ENCODE peak calls at places on chromosomes 1 and 21, in seven cellular contexts. One of them, this sample, is unnamed.

GRCh38 chr1:159008744-159009188 is 941 bp upstream of the IFI16 start:
- DNase-seq in pancreas: no peak
- DNase-seq in Peyer's patch: peak; percentile 90
- DNase-seq in B cell: peak; percentile 75
- DNase-seq in cardiac fibroblast: peak; percentile 28
- DNase-seq in endothelial cell: no peak
- DNase-seq in epithelial cell of esophagus: no peak
- DNase-seq in this sample: no peak

GRCh38 chr1:207858806-207859205 is 52.1 kb downstream of the CD34 start:
- DNase-seq in epithelial cell of esophagus: no peak
- DNase-seq in endothelial cell: no peak
- DNase-seq in B cell: no peak
- DNase-seq in cardiac fibroblast: peak; percentile 45
- DNase-seq in Peyer's patch: no peak
- DNase-seq in pancreas: no peak
- DNase-seq in this sample: no peak

GRCh38 chr21:42579456-42580075 is 65.9 kb downstream of the SLC37A1 start:
- DNase-seq in epithelial cell of esophagus: no peak
- DNase-seq in B cell: no peak
- DNase-seq in pancreas: no peak
- DNase-seq in Peyer's patch: peak; percentile 42
- DNase-seq in endothelial cell: no peak
- DNase-seq in cardiac fibroblast: no peak
- DNase-seq in this sample: peak; percentile 33

GRCh38 chr1:59505596-59506028 is 208.7 kb downstream of the FGGY start:
- DNase-seq in B cell: no peak
- DNase-seq in pancreas: no peak
- DNase-seq in epithelial cell of esophagus: peak; percentile 49
- DNase-seq in endothelial cell: no peak
- DNase-seq in Peyer's patch: no peak
- DNase-seq in cardiac fibroblast: no peak
- DNase-seq in this sample: no peak

GRCh38 chr1:1250828-1251284 is 4.3 kb upstream of the C1QTNF12 start:
- DNase-seq in endothelial cell: no peak
- DNase-seq in B cell: peak; percentile 61
- DNase-seq in cardiac fibroblast: no peak
- DNase-seq in pancreas: no peak
- DNase-seq in epithelial cell of esophagus: peak; percentile 93
- DNase-seq in Peyer's patch: peak; percentile 75
- DNase-seq in this sample: no peak

GRCh38 chr21:42373181-42373907 is 7.0 kb upstream of the TFF1 start:
- DNase-seq in Peyer's patch: no peak
- DNase-seq in cardiac fibroblast: no peak
- DNase-seq in epithelial cell of esophagus: no peak
- DNase-seq in pancreas: no peak
- DNase-seq in endothelial cell: no peak
- DNase-seq in B cell: no peak
- DNase-seq in this sample: no peak

GRCh38 chr1:19921310-19921709 is 2.1 kb downstream of the PLA2G2E start:
- DNase-seq in Peyer's patch: peak; percentile 73
- DNase-seq in B cell: no peak
- DNase-seq in epithelial cell of esophagus: no peak
- DNase-seq in cardiac fibroblast: no peak
- DNase-seq in pancreas: no peak
- DNase-seq in endothelial cell: no peak
- DNase-seq in this sample: no peak

GRCh38 chr1:25033828-25034451 is 103.9 kb upstream of the RUNX3 start:
- DNase-seq in cardiac fibroblast: no peak
- DNase-seq in epithelial cell of esophagus: no peak
- DNase-seq in Peyer's patch: peak; percentile 83
- DNase-seq in endothelial cell: no peak
- DNase-seq in B cell: peak; percentile 48
- DNase-seq in pancreas: peak; percentile 53
- DNase-seq in this sample: peak; percentile 95

GRCh38 chr1:160522622-160523345 is at the start of gene SLAMF6:
- DNase-seq in Peyer's patch: peak; percentile 68
- DNase-seq in pancreas: no peak
- DNase-seq in B cell: peak; percentile 52
- DNase-seq in epithelial cell of esophagus: no peak
- DNase-seq in endothelial cell: no peak
- DNase-seq in cardiac fibroblast: no peak
- DNase-seq in this sample: no peak

GRCh38 chr1:93651695-93652094 is 29.9 kb downstream of the BCAR3 start:
- DNase-seq in endothelial cell: no peak
- DNase-seq in epithelial cell of esophagus: no peak
- DNase-seq in pancreas: no peak
- DNase-seq in B cell: no peak
- DNase-seq in cardiac fibroblast: no peak
- DNase-seq in Peyer's patch: no peak
- DNase-seq in this sample: no peak

GRCh38 chr1:53733447-53733931 is 5.5 kb downstream of the GLIS1 start:
- DNase-seq in Peyer's patch: no peak
- DNase-seq in pancreas: no peak
- DNase-seq in cardiac fibroblast: no peak
- DNase-seq in endothelial cell: no peak
- DNase-seq in B cell: no peak
- DNase-seq in epithelial cell of esophagus: no peak
- DNase-seq in this sample: no peak

GRCh38 chr1:51517361-51518032 is 1.6 kb downstream of the EPS15 start:
- DNase-seq in Peyer's patch: no peak
- DNase-seq in cardiac fibroblast: peak; percentile 41
- DNase-seq in epithelial cell of esophagus: peak; percentile 8
- DNase-seq in pancreas: no peak
- DNase-seq in endothelial cell: no peak
- DNase-seq in B cell: peak; percentile 49
- DNase-seq in this sample: no peak

GRCh38 chr1:199463521-199464127 is 563.9 kb upstream of the NR5A2 start:
- DNase-seq in endothelial cell: peak; percentile 63
- DNase-seq in epithelial cell of esophagus: peak; percentile 76
- DNase-seq in B cell: no peak
- DNase-seq in pancreas: peak; percentile 41
- DNase-seq in Peyer's patch: no peak
- DNase-seq in cardiac fibroblast: peak; percentile 84
- DNase-seq in this sample: no peak

GRCh38 chr1:54428838-54429513 is 22.8 kb upstream of the SSBP3 start:
- DNase-seq in pancreas: no peak
- DNase-seq in epithelial cell of esophagus: no peak
- DNase-seq in Peyer's patch: no peak
- DNase-seq in endothelial cell: no peak
- DNase-seq in cardiac fibroblast: no peak
- DNase-seq in B cell: no peak
- DNase-seq in this sample: no peak

GRCh38 chr1:65952692-65953091 is 160.0 kb downstream of the PDE4B start:
- DNase-seq in Peyer's patch: no peak
- DNase-seq in pancreas: no peak
- DNase-seq in epithelial cell of esophagus: no peak
- DNase-seq in endothelial cell: no peak
- DNase-seq in cardiac fibroblast: peak; percentile 24
- DNase-seq in B cell: no peak
- DNase-seq in this sample: no peak

GRCh38 chr1:59718064-59718988 is 96.4 kb upstream of the HOOK1 start:
- DNase-seq in epithelial cell of esophagus: peak; percentile 11
- DNase-seq in endothelial cell: no peak
- DNase-seq in B cell: no peak
- DNase-seq in pancreas: no peak
- DNase-seq in Peyer's patch: no peak
- DNase-seq in cardiac fibroblast: peak; percentile 34
- DNase-seq in this sample: no peak

GRCh38 chr21:28771790-28772501 is 220.7 kb downstream of the LTN1 start:
- DNase-seq in cardiac fibroblast: peak; percentile 87
- DNase-seq in Peyer's patch: no peak
- DNase-seq in B cell: no peak
- DNase-seq in endothelial cell: no peak
- DNase-seq in pancreas: no peak
- DNase-seq in epithelial cell of esophagus: no peak
- DNase-seq in this sample: no peak

GRCh38 chr1:246012271-246012854 is 494.7 kb downstream of the SMYD3 start:
- DNase-seq in cardiac fibroblast: peak; percentile 72
- DNase-seq in B cell: no peak
- DNase-seq in pancreas: no peak
- DNase-seq in endothelial cell: peak; percentile 23
- DNase-seq in epithelial cell of esophagus: peak; percentile 60
- DNase-seq in Peyer's patch: no peak
- DNase-seq in this sample: no peak

GRCh38 chr1:246794261-246795093 is 70.3 kb downstream of the SCCPDH start:
- DNase-seq in epithelial cell of esophagus: peak; percentile 52
- DNase-seq in Peyer's patch: no peak
- DNase-seq in B cell: no peak
- DNase-seq in pancreas: no peak
- DNase-seq in cardiac fibroblast: peak; percentile 28
- DNase-seq in endothelial cell: no peak
- DNase-seq in this sample: no peak

GRCh38 chr1:31655756-31656155 is 11.1 kb upstream of the PEF1 start:
- DNase-seq in Peyer's patch: no peak
- DNase-seq in cardiac fibroblast: no peak
- DNase-seq in endothelial cell: no peak
- DNase-seq in B cell: no peak
- DNase-seq in pancreas: no peak
- DNase-seq in epithelial cell of esophagus: no peak
- DNase-seq in this sample: no peak

GRCh38 chr1:75768021-75768420 is 18.0 kb upstream of the RABGGTB start:
- DNase-seq in cardiac fibroblast: peak; percentile 24
- DNase-seq in B cell: no peak
- DNase-seq in endothelial cell: no peak
- DNase-seq in epithelial cell of esophagus: peak; percentile 40
- DNase-seq in Peyer's patch: no peak
- DNase-seq in pancreas: no peak
- DNase-seq in this sample: no peak

GRCh38 chr1:221182791-221183533 is 303.7 kb downstream of the HLX start:
- DNase-seq in B cell: no peak
- DNase-seq in epithelial cell of esophagus: no peak
- DNase-seq in cardiac fibroblast: no peak
- DNase-seq in Peyer's patch: no peak
- DNase-seq in endothelial cell: no peak
- DNase-seq in pancreas: peak; percentile 30
- DNase-seq in this sample: peak; percentile 70

GRCh38 chr21:36087362-36088138 is 17.7 kb downstream of the CBR1 start:
- DNase-seq in cardiac fibroblast: no peak
- DNase-seq in pancreas: no peak
- DNase-seq in B cell: no peak
- DNase-seq in Peyer's patch: no peak
- DNase-seq in endothelial cell: no peak
- DNase-seq in epithelial cell of esophagus: no peak
- DNase-seq in this sample: no peak
- TF ChIP-seq CTCF in cardiac fibroblast: peak; percentile 10
- TF ChIP-seq CTCF in pancreas: no peak
- TF ChIP-seq CTCF in B cell: no peak
- TF ChIP-seq CTCF in Peyer's patch: no peak
- TF ChIP-seq CTCF in endothelial cell: no peak
- TF ChIP-seq CTCF in epithelial cell of esophagus: no peak
- TF ChIP-seq CTCF in this sample: no peak

DNA sequence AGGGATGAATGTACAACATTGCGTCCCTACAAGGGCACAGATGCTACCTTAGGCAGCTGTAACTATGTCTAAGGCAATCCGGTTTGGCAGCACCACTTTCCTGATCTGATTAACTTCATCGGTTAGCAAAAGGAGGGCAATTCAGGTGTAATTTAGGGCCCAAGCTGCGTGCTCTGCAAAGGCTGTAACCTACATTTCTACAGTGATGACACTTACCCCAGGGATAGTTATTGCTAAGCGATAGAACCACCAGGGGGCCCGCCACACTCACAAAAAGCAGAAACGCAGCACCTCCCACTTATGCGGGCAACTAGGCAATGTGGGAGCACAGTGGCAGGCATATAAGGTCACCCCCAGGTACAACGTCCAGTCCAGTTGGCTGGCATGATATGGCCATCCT is 113.5 kb downstream of the GDAP2 start:
- DNase-seq in cardiac fibroblast: no peak
- DNase-seq in pancreas: no peak
- DNase-seq in Peyer's patch: no peak
- DNase-seq in B cell: no peak
- DNase-seq in endothelial cell: no peak
- DNase-seq in epithelial cell of esophagus: no peak
- DNase-seq in this sample: no peak
- TF ChIP-seq CTCF in cardiac fibroblast: peak; percentile 31
- TF ChIP-seq CTCF in pancreas: no peak
- TF ChIP-seq CTCF in Peyer's patch: no peak
- TF ChIP-seq CTCF in B cell: no peak
- TF ChIP-seq CTCF in endothelial cell: no peak
- TF ChIP-seq CTCF in epithelial cell of esophagus: no peak
- TF ChIP-seq CTCF in this sample: no peak

DNA sequence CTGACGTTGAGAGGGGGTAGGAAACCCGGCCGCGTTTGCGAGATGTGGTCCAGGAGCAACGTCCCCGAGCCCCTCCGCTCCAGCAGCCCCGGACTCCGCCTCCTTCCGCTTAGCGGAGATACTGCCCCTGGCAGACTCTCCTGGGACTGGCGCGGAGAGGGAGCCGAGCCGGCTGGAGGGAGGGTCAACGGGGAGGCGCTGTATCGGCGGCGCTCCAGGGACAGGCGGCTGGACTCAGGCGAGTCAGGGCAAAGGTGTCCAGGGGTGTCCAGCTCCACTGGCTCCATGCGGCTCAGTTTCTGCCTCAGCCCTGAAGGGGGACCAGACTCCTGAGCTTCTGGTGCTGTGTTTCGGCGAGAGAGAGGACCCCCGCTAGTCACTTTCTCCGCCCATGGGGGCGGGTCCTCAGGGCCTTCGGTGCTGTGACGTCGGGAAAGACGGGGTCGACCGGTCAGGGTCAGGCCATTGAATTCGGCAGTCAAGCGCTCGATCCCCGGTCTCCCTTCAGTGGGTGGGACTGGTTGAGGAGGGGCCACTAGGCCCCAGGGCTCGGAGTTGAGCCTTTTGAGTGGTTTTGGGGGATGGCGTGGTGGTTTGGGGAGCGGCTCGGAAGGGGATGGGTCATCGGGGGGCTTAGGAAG is 2.8 kb upstream of the LIX1L start:
- DNase-seq in cardiac fibroblast: peak; percentile 58
- DNase-seq in B cell: peak; percentile 57
- DNase-seq in epithelial cell of esophagus: peak; percentile 46
- DNase-seq in pancreas: peak; percentile 77
- DNase-seq in Peyer's patch: peak; percentile 86
- DNase-seq in endothelial cell: peak; percentile 75
- DNase-seq in this sample: peak; percentile 58
- TF ChIP-seq CTCF in cardiac fibroblast: peak; percentile 12
- TF ChIP-seq CTCF in B cell: peak; percentile 12
- TF ChIP-seq CTCF in epithelial cell of esophagus: no peak
- TF ChIP-seq CTCF in pancreas: no peak
- TF ChIP-seq CTCF in Peyer's patch: no peak
- TF ChIP-seq CTCF in endothelial cell: no peak
- TF ChIP-seq CTCF in this sample: peak; percentile 20

DNA sequence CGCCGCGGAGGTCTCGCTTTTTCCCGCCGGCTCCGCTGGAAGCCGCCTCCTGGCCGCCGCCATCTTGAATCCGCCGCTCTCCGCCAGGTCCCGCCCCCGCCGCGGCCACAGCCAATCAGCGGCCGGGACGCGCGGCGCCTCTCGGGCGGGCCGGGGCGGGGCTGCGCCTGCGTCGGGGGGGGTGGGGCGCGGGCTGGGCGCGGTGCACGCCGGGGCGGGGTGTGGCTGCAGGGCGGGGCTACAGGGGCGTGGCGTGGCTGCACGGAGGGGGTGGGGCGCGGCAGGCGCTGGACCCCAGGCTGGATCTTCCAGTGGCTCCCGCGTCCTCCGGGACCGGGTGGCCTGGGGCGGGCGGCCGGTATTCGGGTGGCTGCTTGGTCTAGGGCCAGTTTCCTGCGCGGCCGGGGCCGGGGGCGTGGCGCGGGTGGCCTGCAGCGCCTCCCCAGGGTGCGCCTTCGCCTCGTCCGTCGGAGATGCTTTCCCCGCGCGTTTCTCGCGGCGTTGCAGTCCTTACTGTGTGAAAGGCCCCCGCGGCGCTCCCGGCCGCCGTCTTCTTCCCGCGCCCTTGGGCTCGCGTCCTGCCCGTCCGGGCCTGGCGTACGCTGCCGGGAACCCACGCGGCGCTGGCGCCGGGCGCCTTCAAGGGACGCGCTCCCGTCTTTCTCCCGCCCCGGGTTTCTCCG is 575 bp downstream of the PCNT start:
- DNase-seq in Peyer's patch: peak; percentile 93
- DNase-seq in endothelial cell: peak; percentile 88
- DNase-seq in pancreas: peak; percentile 84
- DNase-seq in epithelial cell of esophagus: peak; percentile 87
- DNase-seq in B cell: peak; percentile 86
- DNase-seq in cardiac fibroblast: peak; percentile 81
- DNase-seq in this sample: peak; percentile 82
- TF ChIP-seq CTCF in Peyer's patch: no peak
- TF ChIP-seq CTCF in endothelial cell: no peak
- TF ChIP-seq CTCF in pancreas: no peak
- TF ChIP-seq CTCF in epithelial cell of esophagus: no peak
- TF ChIP-seq CTCF in B cell: peak; percentile 27
- TF ChIP-seq CTCF in cardiac fibroblast: no peak
- TF ChIP-seq CTCF in this sample: peak; percentile 29

This sample was measured in CD14-positive monocyte.